ENCODE peak calls at places on chromosomes 2 and 18, in five cellular contexts. H is fibroblast of mammary gland; I is CD4-positive, alpha-beta memory T cell; C is activated CD4-positive, alpha-beta T cell treated with anti-CD3 and anti-CD28 coated beads, Interleukin-2, amount 50 U/mL, for 4 hours; Y is bronchial epithelial cell. X is an unnamed sample.
A peak's percentile ranks its signal among the peaks of the same experiment; 100 is the strongest.

GRCh38 chr2:195490304-195490703 is 166.7 kb upstream of the SLC39A10 start:
- DNase-seq in H (no peak), Y (no peak), I (no peak), C (no peak), X (no peak)

GRCh38 chr2:207260947-207261346 is 95.2 kb upstream of the KLF7 start:
- DNase-seq in Y (peak; percentile 50), C (no peak), I (no peak), H (peak; percentile 49), X (peak; percentile 66)

GRCh38 chr2:100748673-100749072 is 71.3 kb upstream of the NPAS2 start:
- DNase-seq in I (no peak), C (no peak), H (no peak), Y (no peak), X (no peak)

GRCh38 chr2:8456149-8457091 is 225.4 kb upstream of the ID2 start:
- DNase-seq in Y (no peak), C (peak; percentile 29), H (no peak), I (peak; percentile 73), X (no peak)

GRCh38 chr2:48954935-48955334 is 199.4 kb downstream of the FSHR start:
- DNase-seq in Y (no peak), C (no peak), H (no peak), I (no peak), X (no peak)

GRCh38 chr18:48073231-48073930 is 142.9 kb upstream of the SMAD2 start:
- DNase-seq in Y (peak; percentile 79), H (peak; percentile 39), C (no peak), I (no peak), X (no peak)

GRCh38 chr2:71156531-71156930 is 26.1 kb downstream of the MPHOSPH10 start:
- DNase-seq in C (no peak), H (peak; percentile 17), Y (no peak), I (no peak), X (no peak)

GRCh38 chr2:175002547-175003274 is 2.5 kb downstream of the CHN1 start:
- DNase-seq in I (no peak), Y (no peak), H (no peak), C (no peak), X (peak; percentile 41)

GRCh38 chr2:112710956-112711355 is 9.9 kb upstream of the NT5DC4 start:
- DNase-seq in Y (no peak), H (no peak), I (no peak), C (no peak), X (no peak)

GRCh38 chr2:201779996-201780673 is 598 bp downstream of the ALS2 start:
- DNase-seq in C (no peak), H (no peak), I (no peak), Y (peak; percentile 18), X (no peak)

GRCh38 chr2:72497761-72498160 is 328.1 kb downstream of the EXOC6B start:
- DNase-seq in C (no peak), Y (no peak), H (peak; percentile 28), I (no peak), X (peak; percentile 6)

GRCh38 chr2:1799174-1799573 is 54.9 kb upstream of the PXDN start:
- DNase-seq in H (no peak), Y (no peak), C (no peak), I (no peak), X (no peak)

X was measured in astrocyte.